ENCODE peak calls at places on chromosomes 1 and 21, in five cellular contexts. K is testis, V is adrenal gland, N is IMR-90, H is K562. U is an unnamed sample. For H3K27me3, the result is how much of the 10 kb centered on the place peaks cover.

GRCh38 chr1:13797397-13797796 is 97.4 kb downstream of the PRDM2 start:
- DNase-seq in K (no peak), V (no peak), N (no peak), H (no peak), U (no peak)

GRCh38 chr1:24297187-24297851 is 21.8 kb upstream of the GRHL3 start:
- DNase-seq in K (no peak), V (no peak), N (no peak), H (no peak), U (no peak)

GRCh38 chr1:161367684-161368398 is at the start of gene CFAP126:
- DNase-seq in K (peak), V (peak), N (peak), H (peak), U (peak)

GRCh38 chr1:29975036-29975694 is 738.8 kb downstream of the PTPRU start:
- DNase-seq in K (no peak), V (peak), N (peak), H (peak), U (no peak)

GRCh38 chr1:236063551-236063918 is 1.4 kb downstream of the NID1 start:
- DNase-seq in K (no peak), V (no peak), N (no peak), H (no peak), U (no peak)

GRCh38 chr1:162530318-162530984 is 31.1 kb upstream of the UAP1 start:
- DNase-seq in K (no peak), V (no peak), N (peak), H (no peak), U (no peak)

GRCh38 chr1:19758227-19758830 is 41.4 kb downstream of the TMCO4 start:
- DNase-seq in K (no peak), V (peak), N (peak), H (no peak), U (no peak)

GRCh38 chr1:104702731-104703130 is 953.0 kb downstream of the AMY1C start:
- DNase-seq in K (no peak), V (no peak), N (no peak), H (no peak), U (no peak)

GRCh38 chr1:118862755-118863154 is 125.4 kb downstream of the TBX15 start:
- DNase-seq in K (no peak), V (no peak), N (no peak), H (no peak), U (no peak)

GRCh38 chr1:45622267-45622890 is 1.5 kb downstream of the CCDC17 start:
- DNase-seq in K (no peak), V (no peak), N (no peak), H (peak), U (peak)

GRCh38 chr1:10032590-10033358 is at the start of gene UBE4B:
- DNase-seq in K (peak), V (peak), N (peak), H (peak), U (peak)
- TF ChIP-seq POLR2A in K (no peak), V (no peak), N (no peak), H (peak), U (peak)

DNA sequence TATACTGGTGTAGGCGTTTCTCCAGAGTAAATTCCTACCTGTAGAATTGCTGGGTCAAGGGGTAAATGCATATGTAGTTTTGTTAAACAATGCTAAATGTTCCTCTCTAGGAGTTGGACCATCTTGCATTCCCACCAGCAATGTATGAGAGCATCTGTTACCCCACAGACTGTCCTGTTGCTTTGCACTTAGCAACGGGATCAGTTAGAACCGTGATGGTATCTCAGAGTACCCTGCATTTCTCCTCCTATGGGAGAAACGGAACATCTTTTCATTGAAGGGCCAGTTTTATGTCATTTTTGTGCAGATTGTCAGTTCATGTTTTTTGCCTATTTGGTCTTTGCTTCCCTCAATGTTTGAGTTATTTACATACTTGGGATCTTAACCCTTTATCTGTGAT is 18.0 kb upstream of the RIPPLY3 start:
- DNase-seq in K (no peak), V (no peak), N (no peak), H (no peak), U (no peak)
- H3K27me3 ChIP-seq in K (under half), V (under half), N (under half), H (under half), U (under half)

DNA sequence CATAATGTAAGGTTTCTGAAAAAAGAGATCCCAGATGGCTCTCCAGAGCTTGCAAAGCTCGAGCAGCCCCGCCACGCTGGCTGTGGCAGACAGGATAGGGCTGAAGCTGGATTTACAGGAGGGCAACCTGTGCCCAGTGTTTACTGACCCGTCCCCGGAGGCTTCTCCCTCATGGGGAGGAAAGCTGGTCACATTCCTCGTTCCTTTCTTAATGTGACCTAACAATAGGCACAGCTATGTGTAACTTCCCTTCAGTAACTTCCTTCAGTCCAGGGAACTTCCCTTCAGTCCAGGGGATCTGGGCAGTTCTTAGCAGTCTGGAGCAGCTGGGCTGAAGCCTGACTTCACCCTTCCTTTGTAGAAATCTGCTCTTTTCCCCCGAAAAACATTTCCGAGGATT is 7.7 kb downstream of the SLFNL1 start:
- DNase-seq in K (no peak), V (no peak), N (no peak), H (no peak), U (no peak)
- TF ChIP-seq POLR2A in K (no peak), V (no peak), N (no peak), H (no peak), U (no peak)

DNA sequence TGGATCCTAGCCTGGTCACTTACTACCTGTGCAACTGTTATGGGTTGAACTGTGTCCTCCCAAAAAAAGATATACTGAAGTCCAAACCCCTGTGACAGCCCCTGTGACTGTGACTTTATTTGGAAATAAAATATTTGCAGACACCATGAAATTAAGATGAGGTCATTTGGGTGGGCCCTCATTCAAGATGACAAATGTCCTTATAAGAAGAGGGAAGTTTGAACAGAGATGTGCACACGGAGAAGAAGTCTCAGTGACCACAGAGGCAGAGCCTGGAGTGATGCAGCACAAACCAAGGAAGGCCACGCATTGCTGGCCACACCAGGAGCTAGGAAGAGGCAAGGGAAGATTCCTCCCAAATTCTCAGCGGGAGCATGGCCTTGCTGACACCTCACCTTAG is 249.7 kb upstream of the RUNX1 start:
- DNase-seq in K (no peak), V (no peak), N (no peak), H (no peak), U (no peak)
- H3K27me3 ChIP-seq in K (under half), V (under half), N (under half), H (under half), U (under half)

DNA sequence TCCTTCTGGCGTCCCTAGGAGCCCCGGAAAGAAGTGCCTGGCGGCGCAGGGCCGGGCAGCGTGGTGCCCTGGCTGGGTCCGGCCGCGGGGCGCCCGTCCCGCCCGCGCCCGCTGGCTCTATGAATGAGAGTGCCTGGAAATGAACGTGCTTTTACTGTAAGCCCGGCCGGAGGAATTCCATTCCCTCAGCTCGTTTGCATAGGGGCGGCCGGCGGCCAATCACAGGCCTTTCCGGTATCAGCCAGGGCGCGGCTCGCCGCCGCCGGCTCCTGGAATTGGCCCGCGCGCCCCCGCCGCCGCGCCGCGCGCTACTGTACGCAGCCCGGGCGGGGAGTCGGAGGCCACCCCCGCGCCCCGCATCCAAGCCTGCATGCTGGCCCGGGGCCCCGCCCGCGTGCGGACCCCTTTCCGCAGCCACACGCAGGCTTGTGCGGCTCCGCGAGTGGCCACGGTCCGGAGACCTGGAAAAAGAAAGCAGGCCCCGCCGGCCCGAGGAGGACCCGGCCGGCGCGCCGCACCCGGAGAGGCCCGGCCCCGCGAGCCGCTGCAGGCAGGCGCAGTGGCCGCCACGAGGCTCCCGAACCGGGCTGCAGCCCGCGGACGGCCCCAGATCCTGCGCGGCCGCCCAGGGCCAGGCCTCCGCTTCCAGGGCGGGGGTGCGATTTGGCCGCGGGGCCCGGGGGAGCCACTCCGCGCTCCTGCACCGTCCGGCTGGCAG is 160.4 kb downstream of the RUNX1 start:
- DNase-seq in K (peak), V (peak), N (peak), H (peak), U (peak)
- TF ChIP-seq POLR2A in K (peak), V (peak), N (peak), H (peak), U (peak)

DNA sequence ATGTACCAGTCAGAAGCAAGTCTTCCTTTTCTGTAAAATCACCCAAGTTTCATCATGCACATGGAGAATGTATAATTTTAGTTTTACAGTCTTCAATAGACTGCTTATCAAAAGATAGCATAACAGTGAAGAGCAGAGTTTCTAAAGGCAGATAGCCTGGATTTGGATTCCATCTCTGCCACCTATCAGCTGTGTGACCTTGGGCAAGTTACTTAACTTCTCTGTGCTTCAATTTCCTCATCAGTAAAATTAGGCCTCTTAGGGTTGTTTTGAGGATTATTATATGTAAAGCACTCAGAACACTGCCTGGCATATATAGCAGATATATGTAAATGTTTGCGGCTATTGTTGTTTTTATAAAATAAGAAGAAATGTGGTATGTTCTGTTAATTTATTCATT is 38.9 kb downstream of the PTGFRN start:
- DNase-seq in K (no peak), V (no peak), N (no peak), H (no peak), U (no peak)
- H3K27me3 ChIP-seq in K (under half), V (under half), N (under half), H (under half), U (under half)

DNA sequence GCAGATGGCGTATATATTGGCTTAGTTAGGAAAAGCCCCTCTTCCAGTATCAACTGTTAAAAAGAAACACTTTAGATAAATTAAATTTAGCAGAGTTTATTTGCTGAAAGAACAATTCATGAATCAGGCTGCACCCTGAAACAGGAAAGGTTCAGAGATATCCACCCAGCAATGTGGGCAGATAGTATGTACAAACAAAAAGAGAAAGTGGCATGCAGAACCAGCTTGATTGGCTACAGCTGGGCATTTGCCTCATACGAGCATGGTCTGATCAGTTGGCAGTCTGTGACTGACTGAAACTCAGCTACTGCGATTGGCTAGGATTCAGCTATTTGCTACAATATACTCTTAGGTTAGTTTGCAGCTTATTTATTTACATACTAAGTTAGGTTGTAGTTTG is 98.2 kb downstream of the ZC3H11B start:
- DNase-seq in K (no peak), V (no peak), N (no peak), H (no peak), U (no peak)
- TF ChIP-seq POLR2A in K (no peak), V (no peak), N (no peak), H (no peak), U (no peak)

DNA sequence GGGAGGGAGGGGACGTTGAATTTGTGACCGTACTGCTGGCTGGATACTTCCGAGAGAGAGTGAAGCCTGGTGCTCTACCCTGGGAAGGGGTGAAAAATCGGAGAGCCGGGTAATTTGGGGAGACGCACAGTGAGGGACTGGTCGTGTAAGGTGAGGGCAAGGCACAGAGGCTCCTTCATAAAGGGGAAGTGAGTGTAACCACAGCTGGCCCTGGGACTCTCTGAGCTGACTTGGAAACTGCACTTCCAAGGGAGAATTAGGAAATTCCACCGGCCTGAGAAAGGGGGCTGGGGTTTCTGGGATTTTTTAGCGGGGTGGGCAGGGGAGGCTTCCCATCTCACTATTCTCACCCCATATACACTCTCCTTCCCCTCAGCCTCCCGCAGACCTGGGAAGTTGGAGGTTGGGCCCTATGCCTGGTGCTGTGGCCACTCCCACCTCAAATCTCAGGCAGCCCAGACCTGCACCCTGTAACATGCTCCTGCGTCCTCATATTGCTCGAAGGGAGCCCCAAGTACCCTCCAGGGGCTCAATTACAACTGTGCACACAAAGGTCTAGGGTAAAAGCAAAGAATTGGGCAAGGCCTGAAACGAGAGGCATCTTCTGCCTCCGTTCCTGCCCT is 88.2 kb upstream of the IPO9 start:
- DNase-seq in K (no peak), V (no peak), N (no peak), H (no peak), U (no peak)
- H3K27me3 ChIP-seq in K (under half), V (under half), N (under half), H (under half), U (under half)

U was measured in spleen.